ENCODE peak calls at places on chromosome 17, in five cellular contexts. E is left cardiac atrium, Z is left ventricle myocardium inferior, J is NCI-H460, P is upper lobe of right lung. V is an unnamed sample.
A peak's percentile ranks its signal among the peaks of the same experiment; 100 is the strongest.

GRCh38 chr17:72555052-72555451 is 434.2 kb downstream of the SOX9 start:
- DNase-seq in E (no peak), Z (no peak), J (no peak), P (no peak), V (no peak)

GRCh38 chr17:75680431-75680830 is 13.3 kb downstream of the SAP30BP start:
- DNase-seq in E (no peak), Z (no peak), J (no peak), P (no peak), V (no peak)

GRCh38 chr17:79042421-79043190 is 18.6 kb downstream of the C1QTNF1 start:
- DNase-seq in E (peak; percentile 76), Z (peak; percentile 69), J (peak; percentile 56), P (peak; percentile 89), V (peak; percentile 75)

GRCh38 chr17:77405867-77406513 is 265.2 kb downstream of the SEC14L1 start:
- DNase-seq in E (no peak), Z (no peak), J (no peak), P (no peak), V (no peak)

GRCh38 chr17:36937961-36938565 is 788 bp downstream of the LHX1 start:
- DNase-seq in E (no peak), Z (no peak), J (no peak), P (no peak), V (no peak)

GRCh38 chr17:83202002-83203000 is 122.9 kb downstream of the METRNL start:
- DNase-seq in E (peak; percentile 22), Z (peak; percentile 8), J (no peak), P (peak; percentile 56), V (no peak)

GRCh38 chr17:64213995-64214507 is 49.0 kb downstream of the TEX2 start:
- DNase-seq in E (no peak), Z (no peak), J (no peak), P (no peak), V (peak; percentile 45)

GRCh38 chr17:52035336-52035915 is 123.1 kb downstream of the CA10 start:
- DNase-seq in E (no peak), Z (no peak), J (no peak), P (no peak), V (no peak)

GRCh38 chr17:72518810-72519597 is 398.2 kb downstream of the SOX9 start:
- DNase-seq in E (no peak), Z (no peak), J (no peak), P (peak; percentile 66), V (no peak)

GRCh38 chr17:17591408-17592265 is at the start of gene PEMT:
- DNase-seq in E (peak; percentile 98), Z (peak; percentile 96), J (peak; percentile 99), P (peak; percentile 97), V (peak; percentile 96)

GRCh38 chr17:50371526-50371925 is 1.5 kb downstream of the MRPL27 start:
- DNase-seq in E (no peak), Z (no peak), J (no peak), P (no peak), V (no peak)

GRCh38 chr17:7712111-7712771 is 5.3 kb upstream of the DNAH2 start:
- DNase-seq in E (no peak), Z (no peak), J (no peak), P (no peak), V (no peak)

GRCh38 chr17:13827118-13827517 is 225.4 kb upstream of the HS3ST3A1 start:
- DNase-seq in E (no peak), Z (no peak), J (no peak), P (no peak), V (no peak)

GRCh38 chr17:28488884-28489276 is 15.4 kb downstream of the SLC13A2 start:
- DNase-seq in E (no peak), Z (no peak), J (no peak), P (no peak), V (no peak)

GRCh38 chr17:30947796-30948195 is 23.0 kb upstream of the RNF135 start:
- DNase-seq in E (no peak), Z (no peak), J (no peak), P (no peak), V (no peak)

GRCh38 chr17:48347203-48347602 is 82.8 kb downstream of the SKAP1 start:
- DNase-seq in E (no peak), Z (no peak), J (no peak), P (no peak), V (no peak)

GRCh38 chr17:37246085-37246484 is 129.7 kb upstream of the C17orf78 start:
- DNase-seq in E (no peak), Z (no peak), J (no peak), P (no peak), V (no peak)

GRCh38 chr17:45397796-45398195 is 34.9 kb downstream of the ARHGAP27 start:
- DNase-seq in E (no peak), Z (no peak), J (no peak), P (no peak), V (no peak)

GRCh38 chr17:9768381-9768934 is 22.9 kb downstream of the DHRS7C start:
- DNase-seq in E (no peak), Z (no peak), J (peak; percentile 71), P (no peak), V (peak; percentile 50)

GRCh38 chr17:9360610-9361571 is 214.7 kb downstream of the STX8 start:
- DNase-seq in E (peak; percentile 38), Z (no peak), J (no peak), P (no peak), V (no peak)

GRCh38 chr17:10674696-10675095 is 17.6 kb upstream of the MYH3 start:
- DNase-seq in E (no peak), Z (no peak), J (no peak), P (no peak), V (no peak)

GRCh38 chr17:64083571-64084085 is 46.3 kb downstream of the ERN1 start:
- DNase-seq in E (no peak), Z (no peak), J (no peak), P (no peak), V (no peak)

GRCh38 chr17:12256380-12256995 is 235.8 kb downstream of the MAP2K4 start:
- DNase-seq in E (peak; percentile 28), Z (no peak), J (peak; percentile 49), P (no peak), V (peak; percentile 37)

GRCh38 chr17:78763561-78763960 is 18.5 kb downstream of the CYTH1 start:
- DNase-seq in E (no peak), Z (no peak), J (no peak), P (no peak), V (no peak)

GRCh38 chr17:55458977-55459376 is 37.3 kb upstream of the MMD start:
- DNase-seq in E (no peak), Z (no peak), J (no peak), P (no peak), V (no peak)

GRCh38 chr17:31917065-31917529 is 15.6 kb upstream of the UTP6 start:
- DNase-seq in E (no peak), Z (no peak), J (no peak), P (peak; percentile 61), V (no peak)